ENCODE peak calls at places on chromosomes 13 and 19, in nine cellular contexts. J is stomach, T is A549, F is left ventricle myocardium inferior, R is Peyer's patch, C is GM12865, Y is fibroblast of lung, N is nephron progenitor cell, U is brain microvascular endothelial cell. P is an unnamed sample.

GRCh38 chr19:35040826-35041547 is 534 bp upstream of the HPN start:
- DNase-seq in C (no peak), U (no peak), J (peak; percentile 96), N (peak; percentile 73), R (peak; percentile 74), Y (peak; percentile 53), F (peak; percentile 95), T (no peak), P (no peak)

GRCh38 chr13:66265446-66265845 is 964.7 kb downstream of the PCDH9 start:
- DNase-seq in U (peak; percentile 1), T (no peak), R (no peak), C (no peak), J (no peak), N (no peak), F (no peak), Y (no peak), P (no peak)

GRCh38 chr13:50891206-50891605 is 18.4 kb upstream of the RNASEH2B start:
- DNase-seq in Y (no peak), J (no peak), F (no peak), N (no peak), U (no peak), R (no peak), C (no peak), T (no peak), P (no peak)

GRCh38 chr19:45667620-45668341 is at the start of gene GIPR:
- DNase-seq in U (peak; percentile 25), N (peak; percentile 77), T (peak; percentile 86), Y (no peak), F (peak; percentile 57), C (peak; percentile 85), R (peak; percentile 74), J (peak; percentile 78), P (peak; percentile 79)

GRCh38 chr13:96958286-96958891 is 35.9 kb downstream of the OXGR1 start:
- DNase-seq in R (no peak), C (peak; percentile 24), N (peak; percentile 12), J (peak; percentile 27), T (peak; percentile 31), U (peak; percentile 40), F (no peak), Y (peak; percentile 40), P (no peak)

GRCh38 chr19:38033658-38034150 is 126.7 kb downstream of the SIPA1L3 start:
- DNase-seq in R (no peak), Y (no peak), F (no peak), J (no peak), U (no peak), T (no peak), C (peak; percentile 91), N (no peak), P (peak; percentile 81)

GRCh38 chr13:98657506-98658085 is 80.7 kb upstream of the STK24 start:
- DNase-seq in T (no peak), U (no peak), Y (no peak), J (no peak), C (no peak), R (no peak), N (no peak), F (no peak), P (no peak)

GRCh38 chr13:59064042-59064441 is 1099.7 kb downstream of the DIAPH3 start:
- DNase-seq in U (no peak), T (no peak), R (no peak), F (no peak), C (no peak), Y (no peak), J (no peak), N (no peak), P (no peak)

GRCh38 chr19:23800281-23800680 is 41.6 kb upstream of the ZNF681 start:
- DNase-seq in T (no peak), N (no peak), R (no peak), U (no peak), J (no peak), Y (no peak), F (no peak), C (no peak), P (no peak)

GRCh38 chr13:71477735-71478134 is 389.3 kb downstream of the DACH1 start:
- DNase-seq in Y (no peak), N (no peak), T (no peak), J (no peak), U (no peak), F (no peak), R (no peak), C (peak; percentile 1), P (peak; percentile 5)

GRCh38 chr19:53577968-53578367 is 40.0 kb downstream of the ZNF331 start:
- DNase-seq in N (no peak), T (no peak), U (no peak), J (no peak), Y (no peak), F (no peak), C (no peak), R (no peak), P (no peak)

GRCh38 chr13:44373247-44373600 is 400 bp upstream of the SERP2 start:
- DNase-seq in T (no peak), N (no peak), C (no peak), U (no peak), Y (no peak), R (no peak), J (no peak), F (no peak), P (no peak)

GRCh38 chr13:109182777-109183465 is 553.5 kb downstream of the MYO16 start:
- DNase-seq in J (no peak), C (no peak), F (no peak), R (no peak), N (no peak), Y (no peak), U (peak; percentile 24), T (no peak), P (no peak)

GRCh38 chr13:73657821-73658540 is 476.2 kb downstream of the KLF12 start:
- DNase-seq in T (no peak), C (no peak), N (no peak), Y (peak; percentile 39), R (no peak), J (no peak), U (no peak), F (peak; percentile 71), P (no peak)

GRCh38 chr19:40933025-40933424 is 51.0 kb upstream of the CYP2A7 start:
- DNase-seq in T (peak; percentile 80), C (no peak), R (no peak), F (no peak), N (no peak), U (no peak), Y (no peak), J (no peak), P (no peak)

GRCh38 chr13:31987535-31988170 is 43.9 kb upstream of the FRY start:
- DNase-seq in C (no peak), Y (no peak), J (no peak), N (no peak), F (no peak), R (no peak), T (no peak), U (no peak), P (peak; percentile 23)

GRCh38 chr19:1223018-1223855 is 14.6 kb downstream of the CBARP start:
- DNase-seq in T (peak; percentile 61), U (no peak), J (no peak), C (peak; percentile 68), F (no peak), Y (no peak), R (no peak), N (peak; percentile 61), P (peak; percentile 73)

GRCh38 chr19:1224047-1224825 is 13.6 kb downstream of the CBARP start:
- DNase-seq in F (no peak), J (no peak), T (no peak), Y (no peak), U (no peak), N (no peak), R (no peak), C (no peak), P (no peak)

GRCh38 chr19:1221904-1222255 is 15.9 kb downstream of the CBARP start:
- DNase-seq in Y (no peak), F (no peak), N (no peak), C (no peak), T (no peak), U (no peak), J (no peak), R (no peak), P (no peak)

GRCh38 chr19:1221141-1221903 is 15.7 kb downstream of the STK11 start:
- DNase-seq in U (no peak), C (no peak), Y (peak; percentile 59), R (peak; percentile 71), N (peak; percentile 67), J (peak; percentile 82), F (peak; percentile 79), T (peak; percentile 61), P (no peak)

GRCh38 chr19:1222394-1222793 is 15.4 kb downstream of the CBARP start:
- DNase-seq in F (no peak), T (no peak), C (no peak), R (no peak), N (no peak), Y (no peak), J (no peak), U (no peak), P (no peak)
- TF ChIP-seq CTCF in F (no peak), T (no peak), C (peak; percentile 20), R (no peak), N (no peak), Y (no peak), J (no peak), U (peak; percentile 48), P (no peak)

GRCh38 chr13:29595380-29596063 is at the start of gene SLC7A1:
- DNase-seq in T (peak; percentile 73), U (peak; percentile 72), Y (peak; percentile 67), R (peak; percentile 90), N (peak; percentile 86), C (peak; percentile 94), J (peak; percentile 85), F (peak; percentile 73), P (peak; percentile 95)
- TF ChIP-seq CTCF in T (no peak), U (peak; percentile 18), Y (no peak), R (peak; percentile 5), N (no peak), C (peak; percentile 1), J (no peak), F (no peak), P (no peak)

DNA sequence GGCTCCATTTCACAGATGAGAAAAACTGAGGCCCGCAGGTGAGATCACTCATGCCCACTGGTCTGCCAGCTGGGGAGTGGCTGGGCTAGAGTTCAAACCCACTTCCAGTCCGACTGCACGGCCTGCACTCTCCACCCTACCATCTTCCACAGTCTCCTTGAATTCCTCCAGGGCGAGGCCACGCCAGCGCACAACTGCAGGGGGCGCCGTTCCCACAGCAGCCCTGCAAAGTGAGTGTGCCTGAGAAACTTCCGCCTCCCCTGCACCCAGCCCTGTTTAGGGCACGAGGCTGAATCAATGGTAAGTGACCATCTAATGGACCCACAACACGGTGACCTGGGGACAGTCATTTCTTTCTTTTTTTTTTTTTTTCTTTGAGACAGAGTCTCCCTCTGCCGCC is 829 bp upstream of the ATCAY start:
- DNase-seq in U (no peak), Y (no peak), T (peak; percentile 34), J (no peak), N (no peak), C (no peak), R (no peak), F (no peak), P (no peak)
- TF ChIP-seq CTCF in U (peak; percentile 26), Y (no peak), T (peak; percentile 15), J (no peak), N (peak; percentile 16), C (no peak), R (no peak), F (no peak), P (no peak)

GRCh38 chr19:13765395-13766094 is 1.2 kb downstream of the MRI1 start:
- DNase-seq in C (no peak), N (no peak), U (no peak), R (no peak), J (no peak), T (no peak), F (no peak), Y (no peak), P (no peak)
- TF ChIP-seq CTCF in C (no peak), N (no peak), U (no peak), R (no peak), J (no peak), T (no peak), F (no peak), Y (no peak), P (no peak)

GRCh38 chr13:100594731-100595130 is 6.1 kb upstream of the GGACT start:
- DNase-seq in R (no peak), J (peak; percentile 56), T (peak; percentile 11), Y (no peak), F (no peak), U (no peak), C (no peak), N (peak; percentile 8), P (no peak)
- TF ChIP-seq CTCF in R (peak; percentile 39), J (no peak), T (peak; percentile 19), Y (no peak), F (no peak), U (peak; percentile 55), C (peak; percentile 45), N (peak; percentile 19), P (peak; percentile 7)

P was measured in GM10248.